ENCODE peak calls at places on chromosomes 2 and 18, in six cellular contexts. S is right atrium auricular region, P is mammary epithelial cell, L is NT2/D1, O is NB4, Z is IMR-90. M is an unnamed sample.

GRCh38 chr18:47725656-47726055 is 204.8 kb downstream of the SMAD2 start:
- DNase-seq in S (no peak), Z (no peak), L (no peak), P (no peak), O (no peak), M (no peak)

GRCh38 chr18:2846638-2847340 is at the start of gene EMILIN2:
- DNase-seq in O (peak), L (no peak), S (peak), Z (peak), P (no peak), M (no peak)

GRCh38 chr2:54254180-54254579 is 1.8 kb downstream of the TSPYL6 start:
- DNase-seq in L (no peak), S (no peak), Z (no peak), O (no peak), P (no peak), M (no peak)

GRCh38 chr18:6994719-6995430 is 122.7 kb downstream of the LAMA1 start:
- DNase-seq in Z (no peak), O (no peak), S (no peak), P (peak), L (no peak), M (no peak)

GRCh38 chr2:46296216-46296839 is 879 bp upstream of the EPAS1 start:
- DNase-seq in L (no peak), S (peak), P (no peak), Z (no peak), O (peak), M (no peak)

GRCh38 chr2:226446406-226447001 is 353.1 kb downstream of the IRS1 start:
- DNase-seq in S (no peak), L (no peak), O (no peak), P (no peak), Z (peak), M (peak)

GRCh38 chr2:62221141-62221540 is 25.2 kb downstream of the B3GNT2 start:
- DNase-seq in Z (peak), S (no peak), P (no peak), O (no peak), L (no peak), M (peak)

GRCh38 chr18:61893304-61893970 is 630 bp upstream of the RNF152 start:
- DNase-seq in Z (peak), L (no peak), S (no peak), O (peak), P (peak), M (no peak)

GRCh38 chr2:7752291-7752690 is 835.1 kb downstream of the RNF144A start:
- DNase-seq in P (no peak), Z (no peak), S (no peak), L (no peak), O (no peak), M (no peak)

GRCh38 chr2:71789556-71790219 is 336.3 kb downstream of the DYSF start:
- DNase-seq in Z (no peak), O (no peak), S (no peak), P (no peak), L (no peak), M (no peak)

GRCh38 chr2:143607446-143608110 is 478.4 kb downstream of the ARHGAP15 start:
- DNase-seq in Z (peak), O (no peak), S (no peak), P (no peak), L (peak), M (no peak)

GRCh38 chr2:120053891-120054290 is 41.0 kb downstream of the EPB41L5 start:
- DNase-seq in P (peak), S (no peak), L (no peak), Z (peak), O (no peak), M (no peak)

GRCh38 chr2:195709901-195710300 is 52.9 kb downstream of the SLC39A10 start:
- DNase-seq in O (no peak), L (no peak), S (no peak), Z (peak), P (no peak), M (no peak)

GRCh38 chr18:44627245-44627644 is 53.4 kb upstream of the SETBP1 start:
- DNase-seq in L (no peak), Z (peak), O (no peak), P (peak), S (no peak), M (peak)

GRCh38 chr18:58345064-58345463 is 283.8 kb downstream of the ALPK2 start:
- DNase-seq in Z (no peak), O (no peak), L (peak), P (no peak), S (no peak), M (no peak)

GRCh38 chr2:150911766-150912280 is 349.8 kb downstream of the RBM43 start:
- DNase-seq in P (peak), O (peak), Z (peak), S (peak), L (no peak), M (peak)

GRCh38 chr2:24304098-24304497 is 56.2 kb downstream of the ITSN2 start:
- DNase-seq in Z (peak), O (peak), L (no peak), S (peak), P (peak), M (peak)

GRCh38 chr2:48728827-48729226 is 26.7 kb downstream of the LHCGR start:
- DNase-seq in P (no peak), S (no peak), Z (no peak), O (no peak), L (no peak), M (no peak)

GRCh38 chr2:165144315-165144714 is 59.5 kb downstream of the SCN3A start:
- DNase-seq in S (no peak), Z (no peak), L (peak), O (peak), P (no peak), M (no peak)

GRCh38 chr2:33782395-33783239 is 183.5 kb upstream of the FAM98A start:
- DNase-seq in S (no peak), P (no peak), O (peak), Z (no peak), L (no peak), M (no peak)

GRCh38 chr2:235803028-235803427 is 309.2 kb downstream of the AGAP1 start:
- DNase-seq in S (no peak), Z (peak), L (no peak), P (no peak), O (peak), M (no peak)

GRCh38 chr2:99171377-99172140 is 9.3 kb downstream of the MITD1 start:
- DNase-seq in O (no peak), Z (no peak), S (no peak), P (no peak), L (no peak), M (no peak)

GRCh38 chr2:42722328-42723190 is 41.4 kb downstream of the OXER1 start:
- DNase-seq in S (peak), O (peak), L (peak), Z (peak), P (peak), M (peak)

GRCh38 chr2:74006424-74006823 is 21.7 kb downstream of the TET3 start:
- DNase-seq in S (no peak), P (no peak), O (no peak), Z (no peak), L (no peak), M (no peak)

GRCh38 chr2:44745922-44746321 is 195.6 kb upstream of the SIX3 start:
- DNase-seq in Z (no peak), L (no peak), O (no peak), S (no peak), P (no peak), M (no peak)

GRCh38 chr2:119429225-119430000 is 2.2 kb upstream of the TMEM37 start:
- DNase-seq in O (peak), S (no peak), L (no peak), P (no peak), Z (no peak), M (no peak)

DNA sequence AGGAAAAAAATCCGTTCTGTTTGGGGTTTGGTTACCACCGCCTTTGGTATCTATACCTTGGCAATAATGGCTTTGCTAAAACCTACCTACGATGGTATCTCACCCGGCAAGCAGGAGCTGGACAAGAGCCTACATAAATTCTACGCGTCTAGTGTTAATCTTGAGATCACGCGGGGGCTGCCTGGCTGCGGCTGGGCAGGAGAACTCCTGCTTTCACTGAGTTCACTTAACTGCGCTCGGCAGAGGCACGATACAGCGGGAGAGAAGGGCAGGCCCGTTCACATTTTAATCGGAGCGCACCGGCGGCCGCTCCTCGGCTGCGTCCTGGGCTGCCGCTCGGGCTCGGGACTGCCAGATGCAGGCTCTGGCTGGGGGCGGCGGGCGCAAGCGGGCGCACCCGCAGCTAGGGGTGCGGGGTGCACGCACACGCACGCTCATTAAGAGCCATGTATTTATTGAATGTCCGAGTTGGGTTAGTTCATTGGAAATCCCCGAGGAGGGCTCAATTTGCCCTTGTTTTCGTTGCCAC is 1.7 kb upstream of the POU3F3 start:
- DNase-seq in S (no peak), L (no peak), O (peak), Z (no peak), P (no peak), M (no peak)
- H3K4me3 ChIP-seq in S (peak), L (peak), O (peak), Z (no peak), P (no peak), M (peak)

DNA sequence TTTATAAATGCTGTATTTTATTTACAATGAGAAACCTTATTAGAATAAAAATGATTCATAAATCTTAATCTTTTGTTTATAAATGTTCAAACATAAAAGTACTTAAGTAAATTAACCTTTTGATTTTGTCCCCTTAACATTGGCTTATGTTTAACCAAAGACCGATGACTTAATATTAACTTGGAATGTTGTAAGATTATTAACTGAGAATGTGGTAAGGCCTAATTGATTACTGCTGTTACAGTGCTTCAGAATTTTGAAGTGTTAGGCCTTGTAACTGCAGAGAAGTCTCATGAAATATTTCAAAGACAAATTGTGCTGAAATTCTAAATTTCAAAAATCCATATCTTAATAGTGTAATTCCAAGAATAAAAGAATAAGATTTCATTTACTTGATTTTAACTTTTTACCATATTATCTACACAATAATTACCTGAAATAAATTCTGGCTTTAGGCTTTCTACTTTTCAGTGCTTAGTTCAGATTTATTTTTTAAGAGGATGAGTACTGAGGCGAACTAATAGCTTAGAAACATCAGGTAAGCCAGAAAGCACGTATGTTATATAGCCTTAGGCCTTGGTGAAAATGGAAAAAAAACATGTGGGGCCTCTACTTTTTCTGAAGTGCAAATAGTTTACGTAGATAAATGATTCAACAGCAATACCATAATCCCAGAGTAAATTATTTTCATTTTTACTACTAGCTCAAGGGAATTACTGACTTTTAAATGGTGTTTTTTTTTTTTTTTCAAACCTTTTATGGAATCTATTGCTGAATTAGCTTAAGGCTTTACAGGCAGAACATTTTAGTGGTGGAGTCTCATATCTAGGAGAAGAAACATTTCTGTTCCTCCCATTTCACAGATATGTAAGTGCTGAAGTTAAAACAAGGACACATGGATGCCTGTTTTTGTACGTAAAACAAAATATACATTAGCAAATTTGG is 6.0 kb downstream of the CPS1 start:
- DNase-seq in Z (no peak), P (no peak), O (no peak), L (no peak), S (no peak), M (no peak)
- H3K4me3 ChIP-seq in Z (no peak), P (no peak), O (no peak), L (no peak), S (no peak), M (no peak)

DNA sequence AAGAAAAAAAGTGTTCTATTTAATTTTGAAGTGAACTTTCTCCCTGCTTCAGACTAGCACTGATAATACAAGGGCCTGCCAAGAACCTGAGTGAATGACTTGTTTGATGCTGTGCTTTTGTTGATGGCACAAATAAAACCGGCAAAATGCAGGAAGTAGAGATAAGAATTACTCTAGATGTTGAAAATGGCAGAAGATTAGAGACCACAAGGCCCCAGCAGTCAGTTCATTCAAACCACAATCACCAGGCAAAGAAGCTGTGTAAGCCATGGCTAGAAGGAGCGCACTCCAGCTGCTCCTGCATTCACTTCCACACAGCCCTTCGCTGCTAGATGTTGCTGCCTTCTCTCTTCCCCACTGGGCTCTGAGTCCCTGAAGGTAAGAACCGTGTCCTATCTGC is 297.1 kb downstream of the AGPS start:
- DNase-seq in O (peak), S (no peak), Z (no peak), L (no peak), P (no peak), M (no peak)
- H3K4me3 ChIP-seq in O (no peak), S (no peak), Z (no peak), L (no peak), P (no peak), M (no peak)

GRCh38 chr2:27685577-27685976 is 21.9 kb downstream of the SLC4A1AP start:
- DNase-seq in L (no peak), O (no peak), S (no peak), Z (no peak), P (no peak), M (no peak)
- H3K4me3 ChIP-seq in L (no peak), O (no peak), S (no peak), Z (no peak), P (no peak), M (no peak)

GRCh38 chr18:46601338-46601908 is 55.6 kb downstream of the LOXHD1 start:
- DNase-seq in P (no peak), L (no peak), S (no peak), Z (no peak), O (peak), M (no peak)
- H3K4me3 ChIP-seq in P (no peak), L (no peak), S (no peak), Z (no peak), O (peak), M (no peak)

DNA sequence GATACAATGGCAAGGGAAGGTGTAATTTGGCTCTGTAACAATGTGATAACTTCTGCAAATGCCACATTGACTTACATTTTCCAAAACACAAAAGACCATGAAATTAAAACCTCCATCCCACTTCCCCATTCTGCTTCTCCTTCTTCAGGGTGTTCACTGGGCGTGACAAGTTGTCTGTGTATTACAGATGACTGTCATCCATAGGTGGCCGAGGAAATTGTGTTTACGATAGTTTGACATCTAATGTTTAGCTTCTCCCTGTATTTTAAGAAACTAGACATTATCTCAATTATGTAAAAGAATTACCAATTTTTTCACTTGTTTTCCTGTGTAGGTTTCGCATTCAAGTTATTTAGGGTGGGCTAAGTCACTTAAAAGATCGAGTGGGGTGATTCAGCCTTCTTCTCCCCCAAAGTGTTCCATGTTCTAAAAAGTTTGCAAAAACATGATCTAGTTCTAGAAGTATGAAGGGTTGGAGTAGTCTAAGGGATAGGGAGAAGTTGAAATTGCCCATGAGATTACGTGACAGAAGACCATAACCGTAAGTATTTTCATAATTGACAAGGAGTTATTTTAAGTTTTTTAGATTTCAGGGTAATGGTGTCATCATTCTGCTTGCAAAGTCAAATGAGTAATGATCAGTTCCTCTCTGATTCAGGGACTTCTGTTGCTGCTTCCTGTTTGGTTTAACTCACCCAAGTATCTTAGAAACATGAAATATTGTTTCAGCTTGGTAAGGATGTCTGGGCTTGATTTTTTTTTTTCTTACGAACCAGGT is 25.2 kb upstream of the CYTIP start:
- DNase-seq in S (no peak), Z (peak), O (peak), L (no peak), P (peak), M (peak)
- H3K4me3 ChIP-seq in S (no peak), Z (no peak), O (peak), L (no peak), P (no peak), M (no peak)

GRCh38 chr2:216351172-216351925 is 20.9 kb downstream of the MARCHF4 start:
- DNase-seq in Z (peak), S (no peak), P (no peak), L (no peak), O (no peak), M (no peak)
- H3K4me3 ChIP-seq in Z (no peak), S (no peak), P (no peak), L (no peak), O (no peak), M (no peak)

GRCh38 chr2:237577458-237577857 is 11.1 kb downstream of the PRLH start:
- DNase-seq in L (no peak), S (no peak), P (no peak), Z (no peak), O (no peak), M (no peak)
- H3K4me3 ChIP-seq in L (no peak), S (no peak), P (no peak), Z (no peak), O (no peak), M (no peak)

M was measured in skeletal muscle cell.